ENCODE peak calls at places on chromosome X, in four cellular contexts. Y, V, X and A are unnamed samples.

GRCh38 chrX:45295587-45295986 is 94.9 kb upstream of the DIPK2B start:
- DNase-seq in Y (no peak), V (peak; percentile 14), X (no peak), A (no peak)

GRCh38 chrX:106499473-106499872 is 112.3 kb upstream of the RADX start:
- DNase-seq in Y (no peak), V (no peak), X (no peak), A (no peak)

GRCh38 chrX:37879692-37880091 is 32.3 kb upstream of the DYNLT3 start:
- DNase-seq in Y (no peak), V (no peak), X (no peak), A (no peak)

GRCh38 chrX:17413228-17413627 is 38.2 kb downstream of the NHS start:
- DNase-seq in Y (no peak), V (no peak), X (no peak), A (no peak)

GRCh38 chrX:45508459-45508858 is 307.8 kb upstream of the DIPK2B start:
- DNase-seq in Y (no peak), V (no peak), X (no peak), A (no peak)

GRCh38 chrX:25049347-25049746 is 33.6 kb upstream of the ARX start:
- DNase-seq in Y (no peak), V (no peak), X (no peak), A (no peak)

GRCh38 chrX:149512225-149512885 is 7.2 kb upstream of the IDS start:
- DNase-seq in Y (peak; percentile 57), V (peak; percentile 56), X (no peak), A (peak; percentile 58)

GRCh38 chrX:135396109-135396508 is 25.6 kb upstream of the SMIM10L2A start:
- DNase-seq in Y (no peak), V (no peak), X (no peak), A (no peak)

GRCh38 chrX:68942141-68942540 is 113.3 kb downstream of the EFNB1 start:
- DNase-seq in Y (no peak), V (peak; percentile 17), X (no peak), A (no peak)